ENCODE peak calls at places on chromosomes 6 and 20, in five cellular contexts. One of them, this sample, is unnamed.

GRCh38 chr6:142702501-142703460 is 242.2 kb downstream of the HIVEP2 start:
- DNase-seq in breast epithelium: no peak
- DNase-seq in fibroblast of lung: no peak
- DNase-seq in IMR-90: no peak
- DNase-seq in ovary: no peak
- DNase-seq in this sample: no peak

GRCh38 chr6:144664281-144664680 is 379.1 kb downstream of the UTRN start:
- DNase-seq in ovary: no peak
- DNase-seq in IMR-90: no peak
- DNase-seq in fibroblast of lung: no peak
- DNase-seq in breast epithelium: no peak
- DNase-seq in this sample: no peak

GRCh38 chr20:53776858-53777257 is 183.2 kb upstream of the ZNF217 start:
- DNase-seq in breast epithelium: no peak
- DNase-seq in IMR-90: no peak
- DNase-seq in fibroblast of lung: no peak
- DNase-seq in ovary: no peak
- DNase-seq in this sample: no peak

GRCh38 chr6:37882724-37883413 is 63.3 kb downstream of the ZFAND3 start:
- DNase-seq in ovary: no peak
- DNase-seq in IMR-90: peak; percentile 87
- DNase-seq in breast epithelium: no peak
- DNase-seq in fibroblast of lung: peak; percentile 84
- DNase-seq in this sample: no peak

GRCh38 chr6:14804001-14804401 is 441.9 kb upstream of the JARID2 start:
- DNase-seq in fibroblast of lung: no peak
- DNase-seq in breast epithelium: peak; percentile 60
- DNase-seq in IMR-90: no peak
- DNase-seq in ovary: no peak
- DNase-seq in this sample: no peak

GRCh38 chr6:170271771-170272314 is 19.0 kb downstream of the DLL1 start:
- DNase-seq in ovary: no peak
- DNase-seq in breast epithelium: no peak
- DNase-seq in fibroblast of lung: no peak
- DNase-seq in IMR-90: no peak
- DNase-seq in this sample: no peak

GRCh38 chr6:157830354-157831017 is 7.4 kb downstream of the SNX9 start:
- DNase-seq in ovary: no peak
- DNase-seq in IMR-90: no peak
- DNase-seq in breast epithelium: no peak
- DNase-seq in fibroblast of lung: no peak
- DNase-seq in this sample: no peak

GRCh38 chr6:31851485-31851832 is 11.2 kb downstream of the NEU1 start:
- DNase-seq in breast epithelium: no peak
- DNase-seq in ovary: no peak
- DNase-seq in fibroblast of lung: no peak
- DNase-seq in IMR-90: peak; percentile 54
- DNase-seq in this sample: no peak

GRCh38 chr20:3777726-3778629 is 3.3 kb downstream of the SPEF1 start:
- DNase-seq in breast epithelium: no peak
- DNase-seq in ovary: peak; percentile 72
- DNase-seq in fibroblast of lung: peak; percentile 33
- DNase-seq in IMR-90: no peak
- DNase-seq in this sample: no peak

GRCh38 chr6:89781070-89782034 is 38.2 kb downstream of the MDN1 start:
- DNase-seq in IMR-90: no peak
- DNase-seq in ovary: no peak
- DNase-seq in breast epithelium: no peak
- DNase-seq in fibroblast of lung: no peak
- DNase-seq in this sample: no peak
- H3K9me3 ChIP-seq in IMR-90: no peaks in the 10 kb centered on the region
- H3K9me3 ChIP-seq in ovary: no peaks in the 10 kb centered on the region
- H3K9me3 ChIP-seq in breast epithelium: no peaks in the 10 kb centered on the region
- H3K9me3 ChIP-seq in fibroblast of lung: no peaks in the 10 kb centered on the region
- H3K9me3 ChIP-seq in this sample: no peaks in the 10 kb centered on the region

DNA sequence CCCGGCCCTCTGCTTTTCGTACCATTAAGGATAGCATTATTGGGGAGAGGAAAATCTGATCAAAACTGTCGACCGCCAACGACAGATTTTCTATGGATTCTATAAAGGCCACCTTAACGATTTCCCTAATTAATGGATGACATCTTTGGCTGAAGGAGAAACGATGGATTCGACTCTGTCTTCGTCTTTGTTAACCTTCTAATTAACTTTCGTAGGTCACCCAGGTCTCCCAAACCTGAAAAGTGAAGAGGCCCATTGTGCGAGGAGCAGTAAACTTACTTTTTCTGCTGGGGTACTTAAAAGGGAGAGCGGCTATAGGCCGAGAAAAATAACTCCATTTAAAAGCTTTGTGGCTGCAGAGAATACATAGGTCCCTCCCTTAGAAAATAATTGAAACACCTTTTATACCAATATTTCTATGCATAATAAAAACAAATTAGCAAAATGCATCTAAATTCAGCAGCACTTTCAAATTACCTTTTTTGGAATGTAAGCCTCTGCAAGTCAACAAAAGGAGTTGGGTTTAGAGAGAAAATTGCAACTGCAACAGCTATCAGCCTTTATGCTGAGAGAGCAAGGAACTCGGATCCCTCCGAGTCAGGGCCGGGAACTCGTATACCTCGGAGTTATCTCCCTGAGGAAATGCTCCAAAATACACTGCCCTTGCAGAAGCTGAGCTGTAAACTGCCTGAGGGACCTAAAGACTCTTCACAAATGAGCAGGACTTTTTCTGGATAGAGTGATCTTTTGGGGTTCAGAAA is 31.4 kb upstream of the NR2E1 start:
- DNase-seq in IMR-90: no peak
- DNase-seq in fibroblast of lung: no peak
- DNase-seq in breast epithelium: no peak
- DNase-seq in ovary: no peak
- DNase-seq in this sample: no peak
- H3K4me3 ChIP-seq in IMR-90: no peak overlapping the region
- H3K4me3 ChIP-seq in fibroblast of lung: no peak overlapping the region
- H3K4me3 ChIP-seq in breast epithelium: peak overlapping the region; percentile 49
- H3K4me3 ChIP-seq in ovary: peak overlapping the region; percentile 17
- H3K4me3 ChIP-seq in this sample: no peak overlapping the region

DNA sequence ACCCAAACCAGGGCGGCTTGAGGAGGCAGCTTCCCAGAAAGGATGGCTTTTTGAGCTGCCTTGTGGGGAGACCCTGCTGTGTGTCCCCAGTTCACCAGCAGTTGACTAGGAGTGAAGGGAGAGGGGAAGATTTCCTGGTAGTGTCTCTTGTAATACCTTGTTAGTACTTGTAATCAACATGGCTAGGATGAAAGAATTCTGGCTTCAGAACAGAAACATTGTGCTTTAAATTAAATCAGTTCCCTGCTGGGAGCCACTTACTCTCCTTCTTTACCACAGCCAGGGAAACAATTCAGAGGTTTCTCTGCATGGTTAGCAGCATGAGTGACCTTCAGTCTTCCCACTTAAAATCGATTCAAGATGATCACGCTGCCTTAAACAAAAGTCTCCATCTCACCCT is 525.4 kb upstream of the ID4 start:
- DNase-seq in ovary: no peak
- DNase-seq in breast epithelium: no peak
- DNase-seq in fibroblast of lung: no peak
- DNase-seq in IMR-90: no peak
- DNase-seq in this sample: no peak
- H3K9me3 ChIP-seq in ovary: no peaks in the 10 kb centered on the region
- H3K9me3 ChIP-seq in breast epithelium: no peaks in the 10 kb centered on the region
- H3K9me3 ChIP-seq in fibroblast of lung: no peaks in the 10 kb centered on the region
- H3K9me3 ChIP-seq in IMR-90: peaks cover 5% of the 10 kb centered on the region
- H3K9me3 ChIP-seq in this sample: no peaks in the 10 kb centered on the region

GRCh38 chr6:43515808-43516207 is 918 bp downstream of the YIPF3 start:
- DNase-seq in IMR-90: no peak
- DNase-seq in ovary: no peak
- DNase-seq in breast epithelium: no peak
- DNase-seq in fibroblast of lung: no peak
- DNase-seq in this sample: no peak
- H3K4me3 ChIP-seq in IMR-90: peak overlapping the region; percentile 80
- H3K4me3 ChIP-seq in ovary: peak overlapping the region; percentile 61
- H3K4me3 ChIP-seq in breast epithelium: peak overlapping the region; percentile 95
- H3K4me3 ChIP-seq in fibroblast of lung: peak overlapping the region; percentile 99
- H3K4me3 ChIP-seq in this sample: peak overlapping the region; percentile 98

This sample was measured in MG63.